ENCODE peak calls at places on chromosomes 4 and X, in nine cellular contexts. N is NB4, F is thoracic aorta, K is heart left ventricle, H is cardiac fibroblast, J is upper lobe of right lung, C is fibroblast of lung, Z is left ventricle myocardium inferior, B is cardiac muscle cell. O is an unnamed sample.

GRCh38 chrX:63250253-63250868 is 100.8 kb downstream of the SPIN4 start:
- DNase-seq in N (peak), F (no peak), K (peak), H (peak), J (no peak), C (peak), Z (no peak), B (peak), O (peak)

GRCh38 chr4:42391356-42391675 is 6.0 kb upstream of the SHISA3 start:
- DNase-seq in N (no peak), F (no peak), K (no peak), H (no peak), J (no peak), C (no peak), Z (no peak), B (no peak), O (no peak)

GRCh38 chr4:6125103-6125651 is 75.2 kb downstream of the JAKMIP1 start:
- DNase-seq in N (no peak), F (no peak), K (no peak), H (no peak), J (peak), C (no peak), Z (no peak), B (no peak), O (no peak)

GRCh38 chr4:127055349-127055748 is 577.4 kb upstream of the INTU start:
- DNase-seq in N (no peak), F (no peak), K (no peak), H (no peak), J (no peak), C (peak), Z (no peak), B (no peak), O (no peak)

GRCh38 chr4:187128226-187128625 is 404.6 kb upstream of the FAT1 start:
- DNase-seq in N (no peak), F (no peak), K (no peak), H (peak), J (no peak), C (peak), Z (no peak), B (no peak), O (no peak)

GRCh38 chr4:2058264-2059033 is 678 bp upstream of the NAT8L start:
- DNase-seq in N (peak), F (no peak), K (no peak), H (no peak), J (no peak), C (no peak), Z (peak), B (peak), O (no peak)

GRCh38 chr4:107379054-107379869 is 340.8 kb downstream of the PAPSS1 start:
- DNase-seq in N (no peak), F (no peak), K (no peak), H (peak), J (no peak), C (peak), Z (no peak), B (peak), O (no peak)

GRCh38 chr4:112968456-112969159 is 80.8 kb upstream of the ANK2 start:
- DNase-seq in N (no peak), F (no peak), K (no peak), H (peak), J (no peak), C (peak), Z (no peak), B (no peak), O (no peak)

GRCh38 chr4:155208258-155209054 is at the start of gene NPY2R:
- DNase-seq in N (no peak), F (no peak), K (no peak), H (no peak), J (peak), C (peak), Z (no peak), B (peak), O (no peak)

GRCh38 chrX:133215747-133216146 is 2.4 kb downstream of the TFDP3 start:
- DNase-seq in N (peak), F (no peak), K (no peak), H (peak), J (no peak), C (peak), Z (no peak), B (peak), O (no peak)

GRCh38 chr4:104531390-104531789 is 36.7 kb upstream of the CXXC4 start:
- DNase-seq in N (no peak), F (no peak), K (no peak), H (no peak), J (no peak), C (no peak), Z (no peak), B (peak), O (no peak)

GRCh38 chrX:65406532-65406931 is 128.1 kb downstream of the LAS1L start:
- DNase-seq in N (no peak), F (no peak), K (no peak), H (no peak), J (no peak), C (no peak), Z (no peak), B (peak), O (no peak)

GRCh38 chr4:186829740-186830449 is 106.2 kb upstream of the FAT1 start:
- DNase-seq in N (no peak), F (no peak), K (no peak), H (peak), J (no peak), C (peak), Z (no peak), B (no peak), O (no peak)

GRCh38 chrX:11111947-11112346 is 815 bp downstream of the HCCS start:
- DNase-seq in N (no peak), F (no peak), K (no peak), H (no peak), J (no peak), C (no peak), Z (no peak), B (no peak), O (no peak)

GRCh38 chrX:110004970-110005369 is 2.1 kb downstream of the TMEM164 start:
- DNase-seq in N (no peak), F (no peak), K (no peak), H (no peak), J (no peak), C (no peak), Z (no peak), B (no peak), O (no peak)

GRCh38 chr4:14023036-14023435 is 395.5 kb upstream of the BOD1L1 start:
- DNase-seq in N (no peak), F (no peak), K (no peak), H (peak), J (no peak), C (peak), Z (no peak), B (no peak), O (no peak)

GRCh38 chrX:13101439-13102139 is 57.2 kb upstream of the FAM9C start:
- DNase-seq in N (peak), F (peak), K (peak), H (peak), J (peak), C (peak), Z (peak), B (no peak), O (no peak)

GRCh38 chr4:123505457-123506310 is 109.1 kb downstream of the SPRY1 start:
- DNase-seq in N (peak), F (no peak), K (peak), H (peak), J (peak), C (peak), Z (peak), B (peak), O (no peak)

GRCh38 chr4:53586121-53586816 is 5.0 kb downstream of the LNX1 start:
- DNase-seq in N (no peak), F (no peak), K (no peak), H (peak), J (no peak), C (peak), Z (no peak), B (no peak), O (no peak)

GRCh38 chrX:53048169-53049126 is at the start of gene GPR173:
- DNase-seq in N (no peak), F (no peak), K (peak), H (peak), J (peak), C (peak), Z (peak), B (peak), O (no peak)

GRCh38 chrX:69535661-69536060 is 31.5 kb downstream of the NALF2 start:
- DNase-seq in N (no peak), F (no peak), K (no peak), H (no peak), J (no peak), C (no peak), Z (no peak), B (no peak), O (no peak)

GRCh38 chrX:72659726-72660125 is 54.4 kb downstream of the PHKA1 start:
- DNase-seq in N (no peak), F (no peak), K (no peak), H (no peak), J (no peak), C (no peak), Z (no peak), B (no peak), O (no peak)

GRCh38 chr4:19971829-19972228 is 279.9 kb upstream of the SLIT2 start:
- DNase-seq in N (no peak), F (no peak), K (no peak), H (peak), J (no peak), C (peak), Z (no peak), B (no peak), O (no peak)

DNA sequence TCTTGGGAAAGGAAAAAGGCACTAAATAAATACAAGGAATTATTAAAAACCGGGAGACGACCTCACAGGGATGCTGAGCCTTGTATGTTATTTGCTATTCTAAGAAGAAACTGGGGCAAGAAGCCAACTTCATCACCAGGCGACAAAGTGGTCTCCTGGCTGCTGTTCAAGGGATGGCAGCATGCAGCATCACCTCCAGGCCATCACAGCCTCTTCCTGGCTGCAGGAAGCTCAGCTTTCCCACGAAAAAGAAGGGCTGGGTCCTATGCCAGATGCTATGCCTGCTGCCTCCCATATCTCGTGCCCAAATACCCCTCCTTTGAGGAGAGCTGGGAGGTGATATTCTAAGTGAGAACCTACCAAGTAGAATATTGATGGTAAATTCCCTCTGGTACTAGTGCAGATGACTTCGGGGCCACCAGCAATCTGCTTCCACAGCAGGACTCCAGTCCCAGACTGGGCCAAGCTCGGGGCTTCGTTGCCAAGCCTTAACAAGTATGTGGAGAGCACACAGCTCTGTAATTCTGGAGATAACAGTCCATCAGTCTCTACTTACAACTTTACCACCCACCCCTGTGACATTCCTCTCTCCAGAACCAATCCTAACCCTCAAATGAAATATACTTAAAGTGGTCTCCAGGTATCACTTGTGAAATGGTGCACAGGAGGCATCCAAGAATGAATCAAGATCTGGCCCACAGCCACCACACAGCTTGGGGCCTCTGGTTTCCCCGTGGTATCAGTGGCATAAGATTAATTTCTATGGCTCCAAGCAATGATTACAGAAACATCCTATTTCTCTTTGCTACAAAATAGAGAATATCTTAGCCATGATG is 149.3 kb downstream of the PALLD start:
- DNase-seq in N (no peak), F (no peak), K (no peak), H (no peak), J (no peak), C (no peak), Z (peak), B (no peak), O (no peak)
- TF ChIP-seq CTCF in N (no peak), F (no peak), K (no peak), H (no peak), J (no peak), C (no peak), Z (no peak), B (no peak), O (no peak)

DNA sequence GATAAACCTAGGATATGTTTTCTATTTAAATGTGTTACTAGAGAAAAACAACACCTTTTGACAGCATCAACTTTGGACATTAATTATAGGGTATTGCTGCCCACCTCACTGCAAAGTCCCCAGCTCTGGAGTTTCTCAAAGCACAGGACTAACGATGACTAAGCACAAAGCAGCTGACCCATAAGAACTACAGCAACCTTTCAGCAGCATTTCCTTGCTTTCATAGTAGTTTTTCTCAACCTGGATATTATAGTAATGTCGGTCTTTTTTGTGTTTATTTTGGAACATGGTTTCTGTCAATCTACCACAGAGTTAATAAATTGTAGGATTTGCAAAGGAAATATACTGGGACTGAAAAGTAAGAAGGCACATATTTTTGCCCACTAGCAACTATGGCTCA is 21.5 kb downstream of the HHIP start:
- DNase-seq in N (no peak), F (no peak), K (no peak), H (peak), J (no peak), C (peak), Z (no peak), B (no peak), O (no peak)
- H3K4me3 ChIP-seq in N (no peak), F (no peak), K (no peak), H (no peak), J (no peak), C (no peak), Z (no peak), B (no peak), O (no peak)

GRCh38 chrX:114615765-114616164 is 31.9 kb downstream of the HTR2C start:
- DNase-seq in N (no peak), F (no peak), K (no peak), H (no peak), J (no peak), C (peak), Z (no peak), B (no peak), O (no peak)

GRCh38 chrX:114619874-114620273 is 36.0 kb downstream of the HTR2C start:
- DNase-seq in N (peak), F (no peak), K (no peak), H (peak), J (no peak), C (no peak), Z (no peak), B (peak), O (no peak)
- TF ChIP-seq CTCF in N (peak), F (peak), K (peak), H (peak), J (peak), C (peak), Z (peak), B (peak), O (peak)

DNA sequence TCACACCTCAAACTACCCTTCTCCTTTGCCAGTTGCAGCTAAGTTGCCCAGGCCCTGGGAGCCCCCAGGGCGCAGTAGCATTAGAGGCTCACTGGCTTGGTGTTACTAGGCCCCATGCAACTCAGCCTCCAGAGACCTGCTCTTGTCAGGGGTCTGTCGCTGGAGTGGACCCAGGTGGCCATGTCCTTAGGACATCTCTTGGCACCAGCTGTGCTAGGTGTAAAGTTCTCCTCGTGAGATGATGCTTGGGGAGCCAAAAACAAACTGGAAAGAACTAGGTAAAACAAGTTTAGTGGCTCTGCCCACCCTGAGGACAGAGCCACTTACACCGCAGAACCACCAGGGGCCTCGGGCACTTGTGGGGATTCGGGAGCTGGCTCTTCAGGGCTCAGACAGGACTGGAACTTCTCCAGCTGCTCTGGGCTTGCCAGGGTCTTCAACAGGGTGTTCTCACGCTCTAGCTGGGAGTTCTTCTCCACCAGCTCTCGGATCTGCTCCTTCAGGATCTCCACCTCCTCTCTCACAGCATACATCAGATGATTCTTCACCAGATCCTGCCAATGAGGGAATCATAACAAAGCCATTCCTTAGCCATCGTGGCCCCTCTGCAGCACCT is 61.3 kb downstream of the TSC22D3 start:
- DNase-seq in N (peak), F (no peak), K (no peak), H (peak), J (no peak), C (no peak), Z (no peak), B (no peak), O (no peak)
- H3K4me3 ChIP-seq in N (peak), F (peak), K (peak), H (peak), J (peak), C (no peak), Z (peak), B (no peak), O (peak)

DNA sequence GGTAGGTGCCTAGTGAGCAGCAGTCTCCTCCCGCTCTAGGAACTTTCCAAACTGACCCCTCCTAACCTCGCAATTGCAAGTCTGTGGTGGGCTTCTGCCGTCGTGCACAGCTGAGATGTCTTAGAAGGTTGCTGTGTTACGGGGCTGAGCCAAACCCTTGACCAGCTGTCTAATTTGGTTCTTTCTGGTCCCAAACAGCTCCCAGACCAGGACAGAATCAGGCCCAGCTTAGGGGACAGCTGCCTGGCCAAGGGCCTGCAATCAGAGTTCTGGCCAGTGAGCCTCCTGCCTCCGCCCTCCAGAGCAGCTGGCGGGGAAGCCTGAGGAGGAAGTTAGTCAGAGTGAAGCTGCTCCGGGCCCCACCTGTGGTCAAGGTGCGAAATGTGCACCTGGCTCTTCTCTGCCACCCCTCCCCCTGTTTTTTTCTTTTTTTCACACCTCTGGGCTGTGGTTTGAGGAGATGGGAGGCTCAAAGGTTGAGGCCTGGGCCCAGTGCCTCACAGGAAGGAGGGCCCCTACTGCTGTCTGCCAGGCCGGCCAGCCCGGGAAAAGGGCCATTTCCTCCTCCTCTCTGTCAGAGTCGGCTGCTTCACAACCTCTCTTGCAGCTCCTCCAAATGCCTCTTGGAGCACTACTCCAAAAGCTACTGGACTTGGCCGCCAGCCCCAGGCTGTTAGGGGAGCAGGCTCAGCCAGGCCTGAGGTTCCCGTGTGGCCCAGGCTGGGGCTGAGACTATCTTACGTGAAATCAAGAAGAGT is 4.2 kb upstream of the CXCR3 start:
- DNase-seq in N (peak), F (no peak), K (peak), H (peak), J (peak), C (peak), Z (peak), B (peak), O (no peak)
- TF ChIP-seq CTCF in N (peak), F (peak), K (peak), H (peak), J (peak), C (no peak), Z (peak), B (peak), O (peak)

DNA sequence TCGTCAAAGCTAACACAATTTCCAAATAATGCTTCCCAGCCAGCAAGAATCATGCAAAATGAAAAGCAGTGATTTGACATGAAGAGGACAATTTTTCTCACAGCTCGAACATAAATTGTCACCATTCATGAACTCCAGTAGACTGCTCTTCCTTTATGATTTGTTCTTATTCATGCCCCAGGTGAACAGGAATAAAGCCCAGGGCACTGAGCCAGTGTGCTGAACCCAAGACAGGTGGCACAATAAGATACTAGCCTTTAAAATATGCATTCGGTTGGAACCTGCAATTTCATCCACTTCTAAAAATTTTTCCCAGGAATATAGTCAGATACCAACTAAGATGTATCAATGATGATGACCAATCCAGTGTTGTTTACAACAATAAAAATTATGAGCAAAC is 139.7 kb downstream of the PRSS12 start:
- DNase-seq in N (no peak), F (no peak), K (no peak), H (no peak), J (no peak), C (no peak), Z (no peak), B (no peak), O (no peak)
- H3K4me3 ChIP-seq in N (no peak), F (no peak), K (no peak), H (no peak), J (no peak), C (no peak), Z (no peak), B (no peak), O (no peak)

GRCh38 chrX:102714994-102715393 is 2.7 kb downstream of the GPRASP2 start:
- DNase-seq in N (no peak), F (no peak), K (no peak), H (no peak), J (no peak), C (no peak), Z (no peak), B (no peak), O (no peak)
- TF ChIP-seq CTCF in N (no peak), F (no peak), K (no peak), H (no peak), J (no peak), C (no peak), Z (no peak), B (no peak), O (peak)

O was measured in GM12864.